ENCODE peak calls at places on chromosomes 1 and 21, in four cellular contexts. K is K562, Y is SK-N-SH, A is GM12878. T is an unnamed sample.

GRCh38 chr1:40299366-40300248 is 17.5 kb downstream of the COL9A2 start:
- DNase-seq in A (no peak), Y (no peak), K (no peak), T (no peak)

GRCh38 chr1:55353709-55354620 is 138.8 kb upstream of the USP24 start:
- DNase-seq in Y (no peak), A (no peak), K (no peak), T (no peak)

GRCh38 chr1:89104147-89104546 is 21.8 kb downstream of the GBP2 start:
- DNase-seq in Y (no peak), A (no peak), K (no peak), T (no peak)

GRCh38 chr1:19450811-19451564 is 34.4 kb downstream of the CAPZB start:
- DNase-seq in K (no peak), A (no peak), Y (peak; percentile 46), T (no peak)

GRCh38 chr1:29305943-29306342 is 69.6 kb downstream of the PTPRU start:
- DNase-seq in Y (no peak), A (no peak), K (peak; percentile 17), T (no peak)

GRCh38 chr1:153291514-153291913 is 21.2 kb downstream of the PGLYRP3 start:
- DNase-seq in K (no peak), A (peak; percentile 21), Y (no peak), T (no peak)

GRCh38 chr1:15090373-15090772 is 63.2 kb upstream of the TMEM51 start:
- DNase-seq in K (no peak), Y (no peak), A (no peak), T (peak; percentile 64)

GRCh38 chr1:22971161-22972062 is 1.3 kb downstream of the LACTBL1 start:
- DNase-seq in K (peak; percentile 34), Y (no peak), A (no peak), T (no peak)

GRCh38 chr1:237877628-237878027 is 13.1 kb downstream of the ZP4 start:
- DNase-seq in Y (no peak), K (no peak), A (no peak), T (no peak)

GRCh38 chr1:225987491-225988316 is 11.4 kb downstream of the SDE2 start:
- DNase-seq in K (peak; percentile 71), Y (peak; percentile 45), A (no peak), T (peak; percentile 64)

GRCh38 chr1:216222302-216222701 is 200.9 kb downstream of the USH2A start:
- DNase-seq in K (no peak), Y (no peak), A (no peak), T (no peak)

GRCh38 chr1:210222288-210223006 is 10.1 kb upstream of the SERTAD4 start:
- DNase-seq in A (no peak), K (no peak), Y (no peak), T (peak; percentile 81)

GRCh38 chr21:39648879-39649278 is 36.1 kb downstream of the B3GALT5 start:
- DNase-seq in Y (no peak), A (no peak), K (no peak), T (no peak)

GRCh38 chr1:174976436-174977107 is 23.2 kb upstream of the CACYBP start:
- DNase-seq in Y (no peak), A (no peak), K (peak; percentile 51), T (no peak)

GRCh38 chr1:151062738-151063371 is 2.7 kb downstream of the MLLT11 start:
- DNase-seq in A (no peak), Y (peak; percentile 48), K (peak; percentile 73), T (no peak)

GRCh38 chr1:9787702-9788101 is 36.1 kb downstream of the CLSTN1 start:
- DNase-seq in Y (no peak), A (peak; percentile 70), K (no peak), T (no peak)

GRCh38 chr21:34986561-34987533 is 62.3 kb downstream of the RUNX1 start:
- DNase-seq in K (no peak), Y (no peak), A (peak; percentile 72), T (no peak)

GRCh38 chr1:227472772-227473171 is 90.6 kb upstream of the ZNF678 start:
- DNase-seq in K (no peak), A (no peak), Y (no peak), T (no peak)

GRCh38 chr21:43034098-43034497 is 41.5 kb downstream of the CBS start:
- DNase-seq in K (no peak), A (no peak), Y (no peak), T (no peak)

GRCh38 chr1:36366091-36366661 is 19.5 kb downstream of the STK40 start:
- DNase-seq in A (no peak), K (no peak), Y (peak; percentile 89), T (no peak)

GRCh38 chr1:232704694-232705680 is 75.1 kb upstream of the SIPA1L2 start:
- DNase-seq in Y (peak; percentile 19), A (no peak), K (peak; percentile 5), T (no peak)
- TF ChIP-seq JUND in Y (no peak), A (no peak), K (peak; percentile 75), T (no peak)

GRCh38 chr1:1198423-1199140 is 7.8 kb downstream of the TNFRSF18 start:
- DNase-seq in Y (peak; percentile 46), A (no peak), K (no peak), T (no peak)
- TF ChIP-seq JUND in Y (no peak), A (no peak), K (no peak), T (no peak)

DNA sequence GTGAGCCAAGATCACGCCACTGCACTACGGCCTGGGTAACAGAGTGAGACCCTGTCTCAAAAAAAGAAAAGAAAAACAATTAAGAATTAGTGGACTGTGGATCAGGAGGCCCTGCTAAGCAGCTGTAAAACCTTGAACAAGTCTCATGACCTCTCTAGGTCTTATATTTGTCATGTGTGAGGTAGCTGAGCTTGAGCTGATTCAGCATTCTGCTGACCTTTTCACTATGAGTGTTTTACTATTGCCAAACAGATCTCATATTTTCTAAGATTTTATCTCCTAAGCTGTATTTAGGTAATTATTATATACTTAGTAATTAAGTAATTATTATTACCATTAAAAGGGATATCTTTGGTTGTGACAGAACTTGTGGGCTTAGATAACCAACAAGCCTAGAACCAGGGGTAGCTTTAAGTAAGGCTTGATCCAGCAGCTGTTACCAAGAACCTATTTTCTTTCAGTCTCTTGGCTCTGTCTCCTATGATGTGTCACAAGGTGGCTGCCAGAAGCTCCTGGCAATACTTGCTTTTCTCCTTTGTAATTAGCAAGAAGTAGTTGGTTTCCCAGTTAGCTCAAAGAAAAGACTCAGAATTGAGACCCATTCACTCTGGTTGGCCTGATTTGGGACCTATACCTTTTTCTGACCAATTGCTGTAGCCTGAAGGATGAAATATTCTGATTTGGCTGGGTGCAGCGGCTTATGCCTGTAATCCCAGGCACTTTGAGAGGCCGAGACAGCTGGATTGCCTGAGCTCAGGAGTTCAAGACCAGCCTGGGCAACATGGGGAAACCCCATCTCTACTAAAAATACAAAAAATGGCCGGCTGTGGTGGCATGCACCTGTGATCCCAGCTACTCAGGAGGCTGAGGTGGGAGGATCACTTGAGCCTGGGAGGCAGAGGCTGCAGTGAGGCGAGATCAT is 8.5 kb upstream of the ZC3H12A start:
- DNase-seq in Y (no peak), K (no peak), A (no peak), T (no peak)
- TF ChIP-seq JUND in Y (no peak), K (no peak), A (no peak), T (no peak)

DNA sequence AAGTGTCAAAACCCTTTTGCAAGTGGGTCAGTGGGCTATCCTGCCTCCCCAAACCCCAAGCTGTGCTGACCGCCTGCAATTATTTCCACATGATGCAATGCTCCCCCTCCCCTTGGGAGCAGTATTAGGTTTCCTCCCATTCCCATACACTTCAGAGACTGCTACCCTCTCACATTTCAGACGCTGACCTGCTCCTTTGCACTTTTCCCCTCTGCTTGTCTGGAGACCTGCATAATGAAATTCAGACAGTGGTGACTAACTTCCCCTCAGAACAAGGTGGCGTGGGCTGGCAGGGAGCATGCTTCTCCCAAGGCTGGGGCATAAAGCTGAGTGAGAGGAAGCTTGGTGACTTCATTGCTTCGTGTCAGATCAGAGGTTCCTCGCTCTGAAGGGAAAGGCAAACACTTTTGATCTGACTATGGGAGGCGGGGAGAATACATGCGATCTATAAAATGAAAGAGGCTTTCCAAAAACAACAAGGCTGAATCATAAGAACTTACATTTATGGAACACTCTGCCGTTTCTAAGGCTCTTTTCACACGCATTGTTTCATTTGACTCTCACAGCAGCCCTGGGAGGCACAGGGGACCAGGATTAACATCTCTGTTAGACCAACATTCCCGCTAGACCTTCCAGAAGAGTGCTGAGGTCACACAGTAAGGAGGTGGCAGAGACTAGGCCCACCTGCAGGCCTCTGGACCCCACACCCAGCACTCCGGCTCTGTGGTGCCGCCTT is 27.5 kb upstream of the ROR1 start:
- DNase-seq in K (no peak), A (no peak), Y (no peak), T (no peak)
- TF ChIP-seq JUND in K (no peak), A (no peak), Y (peak; percentile 15), T (no peak)

GRCh38 chr1:43004587-43005459 is 46.2 kb upstream of the SLC2A1 start:
- DNase-seq in K (no peak), A (no peak), Y (no peak), T (no peak)

GRCh38 chr1:43008106-43008424 is 49.4 kb upstream of the SLC2A1 start:
- DNase-seq in Y (no peak), A (no peak), K (no peak), T (no peak)

GRCh38 chr1:43008425-43009108 is 49.9 kb upstream of the SLC2A1 start:
- DNase-seq in K (no peak), A (no peak), Y (no peak), T (no peak)

GRCh38 chr1:43007377-43008105 is 48.9 kb upstream of the SLC2A1 start:
- DNase-seq in A (no peak), Y (no peak), K (no peak), T (no peak)

GRCh38 chr1:43005460-43006351 is 47.0 kb upstream of the SLC2A1 start:
- DNase-seq in A (no peak), K (peak; percentile 61), Y (peak; percentile 90), T (no peak)
- TF ChIP-seq JUND in A (no peak), K (no peak), Y (no peak), T (no peak)

GRCh38 chr1:38353956-38354355 is 307.4 kb upstream of the POU3F1 start:
- DNase-seq in Y (no peak), A (no peak), K (no peak), T (no peak)
- TF ChIP-seq JUND in Y (no peak), A (no peak), K (no peak), T (no peak)

T was measured in T47D.